ENCODE peak calls at places on chromosomes 4 and X, in seven cellular contexts. J is mucosa of descending colon, L is lung, V is NCI-H2081, I is GM10248, Y is cardiac septum, U is heart right ventricle. Q is an unnamed sample.
A peak's percentile ranks its signal among the peaks of the same experiment; 100 is the strongest.

GRCh38 chr4:153502584-153502983 is 36.4 kb downstream of the TMEM131L start:
- DNase-seq in U (no peak), J (no peak), I (no peak), V (no peak), L (no peak), Y (no peak), Q (no peak)

GRCh38 chr4:109703664-109704351 is 563 bp upstream of the CASP6 start:
- DNase-seq in U (no peak), J (no peak), L (no peak), Y (no peak), V (no peak), I (no peak), Q (no peak)

GRCh38 chr4:181525641-181526040 is 717.6 kb upstream of the TENM3 start:
- DNase-seq in J (no peak), U (no peak), V (peak; percentile 39), L (no peak), I (no peak), Y (no peak), Q (no peak)

GRCh38 chr4:169859366-169860216 is 101.8 kb upstream of the HPF1 start:
- DNase-seq in L (no peak), J (peak; percentile 54), I (no peak), V (no peak), Y (no peak), U (no peak), Q (no peak)

GRCh38 chr4:2803624-2804448 is 11.0 kb downstream of the SH3BP2 start:
- DNase-seq in L (no peak), U (no peak), J (peak; percentile 80), I (no peak), Y (peak; percentile 75), V (no peak), Q (no peak)

GRCh38 chrX:35166023-35166422 is 223.4 kb downstream of the FAM47B start:
- DNase-seq in U (no peak), L (no peak), Y (no peak), V (no peak), I (no peak), J (no peak), Q (no peak)

GRCh38 chr4:151935411-151935810 is 174.6 kb upstream of the GATB start:
- DNase-seq in J (no peak), L (no peak), Y (no peak), V (no peak), U (no peak), I (no peak), Q (no peak)

GRCh38 chr4:30667919-30668318 is 52.2 kb upstream of the PCDH7 start:
- DNase-seq in L (no peak), I (no peak), U (no peak), Y (no peak), J (no peak), V (no peak), Q (no peak)

GRCh38 chr4:113116414-113117345 is 67.2 kb downstream of the ANK2 start:
- DNase-seq in J (no peak), U (no peak), I (no peak), Y (no peak), V (no peak), L (no peak), Q (peak; percentile 17)

GRCh38 chr4:2363056-2363719 is 55.3 kb downstream of the ZFYVE28 start:
- DNase-seq in V (no peak), U (no peak), I (no peak), L (no peak), Y (no peak), J (peak; percentile 24), Q (peak; percentile 45)

GRCh38 chr4:168917150-168917779 is 92.8 kb downstream of the CBR4 start:
- DNase-seq in V (peak; percentile 13), L (no peak), I (peak; percentile 38), Y (no peak), J (no peak), U (no peak), Q (peak; percentile 50)

GRCh38 chrX:39922926-39923325 is 174.8 kb downstream of the BCOR start:
- DNase-seq in Y (no peak), U (no peak), V (no peak), I (no peak), J (no peak), L (no peak), Q (no peak)

GRCh38 chr4:53801373-53801772 is 210.1 kb upstream of the LNX1 start:
- DNase-seq in J (no peak), L (no peak), I (no peak), U (no peak), V (no peak), Y (no peak), Q (no peak)

GRCh38 chr4:158155656-158156356 is 17.0 kb downstream of the GASK1B start:
- DNase-seq in J (no peak), V (no peak), I (no peak), U (no peak), Y (no peak), L (no peak), Q (no peak)

GRCh38 chrX:130170752-130171445 is 863 bp upstream of the RAB33A start:
- DNase-seq in J (peak; percentile 70), U (peak; percentile 24), V (peak; percentile 62), I (peak; percentile 76), Y (no peak), L (no peak), Q (peak; percentile 44)

GRCh38 chr4:168845897-168846296 is 164.2 kb downstream of the CBR4 start:
- DNase-seq in I (no peak), Y (no peak), L (no peak), U (no peak), J (no peak), V (no peak), Q (no peak)

GRCh38 chr4:35730414-35730813 is 513.9 kb downstream of the ARAP2 start:
- DNase-seq in V (no peak), I (no peak), L (no peak), Y (no peak), J (no peak), U (no peak), Q (no peak)

GRCh38 chr4:3447431-3448395 is 5.9 kb downstream of the HGFAC start:
- DNase-seq in V (no peak), L (no peak), Y (no peak), I (no peak), U (no peak), J (peak; percentile 40), Q (no peak)

GRCh38 chr4:80709082-80709869 is 321.2 kb upstream of the BMP3 start:
- DNase-seq in Y (no peak), U (no peak), L (no peak), J (no peak), I (no peak), V (no peak), Q (no peak)

GRCh38 chr4:113760094-113760851 is 1.3 kb downstream of the CAMK2D start:
- DNase-seq in L (peak; percentile 58), V (peak; percentile 20), U (no peak), I (no peak), J (peak; percentile 63), Y (no peak), Q (peak; percentile 10)

GRCh38 chrX:54934058-54934457 is 13.4 kb downstream of the TRO start:
- DNase-seq in L (no peak), I (no peak), Y (no peak), J (no peak), V (no peak), U (no peak), Q (no peak)

GRCh38 chr4:14743172-14743571 is 259.1 kb upstream of the CPEB2 start:
- DNase-seq in V (no peak), L (no peak), Y (no peak), U (no peak), I (no peak), J (no peak), Q (no peak)